ENCODE peak calls at places on chromosomes 11 and 22, in nine cellular contexts. K, G, J, H, B, X, V, T and E are unnamed samples.

GRCh38 chr11:60563553-60564235 is 48.5 kb downstream of the MS4A13 start:
- DNase-seq in G (no peak), T (peak), X (peak), J (no peak), B (no peak), V (no peak), K (peak), H (no peak), E (peak)

GRCh38 chr22:30310881-30311771 is 15.6 kb downstream of the TBC1D10A start:
- DNase-seq in V (no peak), T (no peak), G (peak), B (peak), J (no peak), H (no peak), K (no peak), X (no peak), E (no peak)

GRCh38 chr11:61683961-61684869 is 4.0 kb downstream of the DAGLA start:
- DNase-seq in B (no peak), K (no peak), H (no peak), T (peak), X (no peak), V (no peak), G (no peak), J (peak), E (no peak)

GRCh38 chr22:28004021-28004420 is 85.0 kb upstream of the PITPNB start:
- DNase-seq in T (no peak), B (no peak), K (no peak), X (no peak), V (no peak), G (no peak), H (no peak), J (no peak), E (no peak)

GRCh38 chr11:111334495-111335123 is 36.3 kb downstream of the POU2AF3 start:
- DNase-seq in J (no peak), V (no peak), B (peak), T (no peak), X (peak), H (no peak), G (no peak), K (no peak), E (no peak)

GRCh38 chr11:46912526-46913150 is 5.7 kb downstream of the LRP4 start:
- DNase-seq in J (peak), X (no peak), K (no peak), B (no peak), V (no peak), G (no peak), T (peak), H (no peak), E (no peak)

GRCh38 chr11:127070808-127071207 is 70.2 kb upstream of the KIRREL3 start:
- DNase-seq in T (no peak), J (no peak), V (no peak), H (no peak), G (no peak), K (no peak), X (no peak), B (no peak), E (no peak)

GRCh38 chr22:45948081-45948648 is 28.8 kb downstream of the WNT7B start:
- DNase-seq in K (no peak), T (no peak), V (no peak), G (no peak), J (no peak), B (no peak), X (no peak), H (no peak), E (no peak)

GRCh38 chr11:21975242-21975641 is 217.6 kb upstream of the ANO5 start:
- DNase-seq in J (no peak), X (no peak), B (peak), K (no peak), T (no peak), G (no peak), V (no peak), H (no peak), E (no peak)

GRCh38 chr22:45583504-45583903 is 80.8 kb downstream of the FBLN1 start:
- DNase-seq in H (no peak), G (no peak), V (no peak), K (no peak), B (no peak), J (no peak), X (no peak), T (no peak), E (no peak)

GRCh38 chr22:50129121-50129734 is 39.4 kb downstream of the MOV10L1 start:
- DNase-seq in T (no peak), V (no peak), K (no peak), J (peak), B (no peak), X (no peak), G (no peak), H (no peak), E (no peak)

GRCh38 chr11:72015511-72016061 is 16.9 kb downstream of the IL18BP start:
- DNase-seq in H (no peak), J (no peak), T (peak), B (peak), K (no peak), V (no peak), X (no peak), G (no peak), E (no peak)

GRCh38 chr22:37254206-37254866 is 10.3 kb upstream of the RAC2 start:
- DNase-seq in X (no peak), V (no peak), T (no peak), J (no peak), K (no peak), H (no peak), G (no peak), B (peak), E (no peak)